ENCODE peak calls at places on chromosomes 3 and 15, in seven cellular contexts. S is Peyer's patch; B is choroid plexus epithelial cell; H is CD8-positive, alpha-beta memory T cell; C is Panc1; P is ovary; Q is neural progenitor cell. N is an unnamed sample.

GRCh38 chr3:45497963-45498362 is 96.6 kb upstream of the LIMD1 start:
- DNase-seq in B (no peak), C (no peak), P (no peak), H (peak), Q (no peak), S (no peak), N (no peak)

GRCh38 chr3:98821072-98821471 is 57.9 kb downstream of the ST3GAL6 start:
- DNase-seq in H (no peak), B (no peak), P (no peak), Q (no peak), C (no peak), S (no peak), N (no peak)

GRCh38 chr15:39227001-39227400 is 353.9 kb upstream of the THBS1 start:
- DNase-seq in B (no peak), S (no peak), C (no peak), H (no peak), Q (no peak), P (no peak), N (no peak)

GRCh38 chr3:17258823-17259436 is 374.2 kb downstream of the PLCL2 start:
- DNase-seq in P (no peak), C (peak), Q (peak), H (peak), B (peak), S (no peak), N (peak)

GRCh38 chr3:100737334-100737733 is 28.0 kb downstream of the TFG start:
- DNase-seq in S (no peak), B (peak), C (no peak), Q (peak), H (no peak), P (no peak), N (no peak)

GRCh38 chr3:184359610-184360009 is 1.8 kb downstream of the CLCN2 start:
- DNase-seq in P (no peak), H (no peak), B (no peak), S (no peak), Q (peak), C (no peak), N (no peak)

GRCh38 chr3:36397856-36398255 is 17.6 kb downstream of the STAC start:
- DNase-seq in C (no peak), H (no peak), Q (no peak), B (no peak), P (no peak), S (no peak), N (no peak)

GRCh38 chr3:23704316-23704715 is 101.4 kb upstream of the UBE2E1 start:
- DNase-seq in Q (no peak), C (no peak), B (no peak), S (no peak), P (no peak), H (no peak), N (no peak)

GRCh38 chr3:196604548-196604947 is 34.9 kb upstream of the NRROS start:
- DNase-seq in P (no peak), B (no peak), C (no peak), H (peak), Q (no peak), S (peak), N (no peak)

GRCh38 chr15:49045691-49046112 is 544 bp downstream of the SECISBP2L start:
- DNase-seq in H (no peak), C (no peak), B (peak), P (no peak), S (peak), Q (peak), N (peak)

GRCh38 chr15:75170711-75171341 is 30.9 kb upstream of the C15orf39 start:
- DNase-seq in P (no peak), Q (no peak), H (no peak), C (no peak), S (peak), B (no peak), N (no peak)

GRCh38 chr3:45915518-45916231 is 27.6 kb upstream of the CXCR6 start:
- DNase-seq in S (peak), Q (peak), P (no peak), C (no peak), H (peak), B (peak), N (peak)

GRCh38 chr3:183324083-183324482 is 71.0 kb downstream of the B3GNT5 start:
- DNase-seq in B (no peak), S (peak), H (no peak), C (no peak), Q (no peak), P (no peak), N (no peak)

GRCh38 chr3:129749692-129750091 is 143.2 kb upstream of the PLXND1 start:
- DNase-seq in Q (no peak), H (no peak), B (no peak), P (no peak), S (no peak), C (no peak), N (no peak)

GRCh38 chr15:72809329-72809728 is 25.8 kb upstream of the ADPGK start:
- DNase-seq in B (no peak), Q (no peak), S (no peak), H (peak), C (no peak), P (no peak), N (no peak)

GRCh38 chr15:71596672-71597071 is 213.7 kb upstream of the NR2E3 start:
- DNase-seq in C (no peak), Q (no peak), H (no peak), P (peak), S (no peak), B (peak), N (no peak)

GRCh38 chr3:12746419-12746818 is 12.6 kb downstream of the TMEM40 start:
- DNase-seq in S (no peak), Q (no peak), H (no peak), C (no peak), B (no peak), P (no peak), N (no peak)

GRCh38 chr15:90362936-90363212 is 10.8 kb downstream of the ZNF774 start:
- DNase-seq in Q (no peak), C (no peak), P (no peak), S (no peak), H (no peak), B (peak), N (peak)

GRCh38 chr3:165883866-165884478 is 46.7 kb upstream of the BCHE start:
- DNase-seq in P (no peak), S (no peak), B (no peak), Q (no peak), H (no peak), C (no peak), N (no peak)

GRCh38 chr3:145673790-145674189 is 487.2 kb downstream of the PLOD2 start:
- DNase-seq in S (no peak), Q (peak), B (no peak), H (no peak), P (no peak), C (no peak), N (no peak)

GRCh38 chr3:24451461-24452099 is 43.1 kb downstream of the THRB start:
- DNase-seq in Q (no peak), B (peak), P (no peak), S (peak), C (no peak), H (no peak), N (peak)

GRCh38 chr3:69260216-69260787 is 125.6 kb downstream of the FRMD4B start:
- DNase-seq in H (no peak), Q (no peak), B (no peak), S (no peak), C (no peak), P (no peak), N (no peak)

GRCh38 chr15:98904466-98905048 is 103.0 kb downstream of the PGPEP1L start:
- DNase-seq in P (no peak), Q (peak), C (no peak), B (peak), H (no peak), S (no peak), N (no peak)

GRCh38 chr3:194336601-194337355 is 14.3 kb downstream of the CPN2 start:
- DNase-seq in H (no peak), B (no peak), Q (no peak), P (no peak), C (no peak), S (no peak), N (no peak)

GRCh38 chr3:194340757-194341400 is 10.2 kb downstream of the CPN2 start:
- DNase-seq in H (no peak), P (no peak), B (no peak), C (no peak), Q (no peak), S (no peak), N (no peak)

GRCh38 chr3:194339356-194339755 is 11.8 kb downstream of the CPN2 start:
- DNase-seq in Q (peak), H (no peak), B (no peak), S (no peak), P (no peak), C (no peak), N (peak)

GRCh38 chr3:194339836-194340235 is 11.3 kb downstream of the CPN2 start:
- DNase-seq in S (no peak), H (no peak), P (no peak), C (no peak), B (no peak), Q (no peak), N (peak)

GRCh38 chr3:194337965-194338753 is 13.0 kb downstream of the CPN2 start:
- DNase-seq in H (no peak), P (no peak), B (peak), C (no peak), Q (no peak), S (no peak), N (peak)
- H3K4me3 ChIP-seq in H (no peak), P (no peak), B (no peak), C (no peak), Q (no peak), S (no peak), N (no peak)

GRCh38 chr3:185954366-185954723 is 16.5 kb upstream of the TRA2B start:
- DNase-seq in Q (no peak), B (no peak), C (no peak), S (no peak), P (no peak), H (no peak), N (no peak)

GRCh38 chr3:185958626-185959025 is 20.8 kb upstream of the TRA2B start:
- DNase-seq in P (no peak), H (no peak), S (peak), B (no peak), C (no peak), Q (no peak), N (no peak)

GRCh38 chr3:185961675-185962232 is 23.9 kb upstream of the TRA2B start:
- DNase-seq in H (no peak), B (no peak), Q (no peak), P (no peak), C (no peak), S (no peak), N (no peak)

GRCh38 chr3:185960518-185961288 is 22.9 kb upstream of the TRA2B start:
- DNase-seq in S (peak), C (no peak), P (no peak), H (no peak), B (no peak), Q (peak), N (no peak)

GRCh38 chr3:185959609-185960517 is 22.0 kb upstream of the TRA2B start:
- DNase-seq in S (peak), H (no peak), B (peak), C (no peak), Q (no peak), P (no peak), N (peak)
- H3K4me3 ChIP-seq in S (peak), H (no peak), B (no peak), C (no peak), Q (no peak), P (no peak), N (peak)

GRCh38 chr15:27844018-27844666 is 255.0 kb downstream of the OCA2 start:
- DNase-seq in S (no peak), C (peak), H (no peak), P (no peak), Q (no peak), B (peak), N (peak)
- H3K4me3 ChIP-seq in S (no peak), C (no peak), H (no peak), P (no peak), Q (no peak), B (no peak), N (no peak)

GRCh38 chr15:42457445-42458442 is 33.2 kb downstream of the ZNF106 start:
- DNase-seq in P (peak), Q (peak), C (no peak), H (no peak), B (peak), S (peak), N (peak)
- H3K4me3 ChIP-seq in P (peak), Q (peak), C (no peak), H (no peak), B (peak), S (peak), N (peak)

DNA sequence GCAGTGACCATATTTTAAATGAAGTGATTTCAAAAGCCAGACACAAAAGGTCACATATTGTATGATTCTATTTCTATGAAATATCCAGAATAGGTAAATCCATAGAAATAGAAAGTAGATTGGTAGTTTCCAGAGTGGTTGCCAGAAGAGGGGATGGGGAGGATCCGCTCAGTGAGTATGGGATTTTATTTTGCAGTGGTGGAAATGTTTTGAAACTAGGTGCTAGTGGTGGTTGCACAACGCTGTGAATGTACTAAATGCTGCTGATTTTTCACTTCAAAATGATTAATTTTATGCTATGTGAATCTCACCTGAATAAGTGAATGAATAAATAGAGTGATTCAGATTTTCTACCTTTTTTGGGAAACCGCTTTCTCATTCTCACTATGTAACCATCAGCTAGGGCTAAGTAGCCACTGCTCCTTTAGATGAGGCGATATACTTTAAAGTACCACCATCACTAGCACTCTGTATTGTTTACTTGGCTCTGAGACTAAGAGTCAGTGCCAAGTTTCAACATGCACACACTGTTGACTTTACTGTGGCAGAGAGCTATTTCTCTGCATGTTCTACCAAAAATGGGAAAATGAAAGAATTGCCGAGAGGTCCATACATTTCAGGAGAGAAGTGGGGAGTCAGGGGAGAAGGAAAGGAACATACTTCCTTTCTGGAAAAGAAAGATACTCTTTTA is 90.7 kb upstream of the GOLIM4 start:
- DNase-seq in S (no peak), B (no peak), Q (no peak), C (no peak), H (no peak), P (no peak), N (no peak)
- H3K4me3 ChIP-seq in S (no peak), B (no peak), Q (no peak), C (no peak), H (no peak), P (no peak), N (no peak)

GRCh38 chr3:27715863-27716262 is 6.3 kb downstream of the EOMES start:
- DNase-seq in B (no peak), C (no peak), Q (no peak), P (no peak), S (no peak), H (no peak), N (no peak)

GRCh38 chr3:27714101-27714526 is 8.0 kb downstream of the EOMES start:
- DNase-seq in H (no peak), C (no peak), P (no peak), B (no peak), Q (no peak), S (no peak), N (no peak)

GRCh38 chr3:27716309-27716708 is 5.8 kb downstream of the EOMES start:
- DNase-seq in H (no peak), B (no peak), P (no peak), S (no peak), Q (no peak), C (no peak), N (no peak)

GRCh38 chr3:27714692-27715453 is 7.2 kb downstream of the EOMES start:
- DNase-seq in H (peak), C (no peak), B (no peak), Q (peak), S (peak), P (no peak), N (no peak)

GRCh38 chr3:27715454-27715806 is 6.7 kb downstream of the EOMES start:
- DNase-seq in S (no peak), H (no peak), C (no peak), P (no peak), Q (no peak), B (no peak), N (no peak)
- H3K4me3 ChIP-seq in S (peak), H (peak), C (peak), P (no peak), Q (peak), B (no peak), N (no peak)